ENCODE peak calls at places on chromosomes 1 and 21, in ten cellular contexts. O, V, K, C, W, Q, X, T, Y and D are unnamed samples.

GRCh38 chr1:84370266-84370665 is 28.0 kb upstream of the DNASE2B start:
- DNase-seq in Q (no peak), C (no peak), K (no peak), Y (no peak), T (no peak), O (no peak), X (no peak), W (no peak), V (no peak), D (no peak)

GRCh38 chr1:19563336-19564097 is 78.2 kb upstream of the CAPZB start:
- DNase-seq in C (peak), W (no peak), V (peak), Y (no peak), O (peak), Q (peak), K (no peak), T (no peak), X (peak), D (peak)

GRCh38 chr1:214439352-214440119 is 111.9 kb downstream of the PTPN14 start:
- DNase-seq in Q (peak), V (peak), T (no peak), K (peak), W (no peak), O (no peak), C (peak), Y (no peak), X (no peak), D (no peak)

GRCh38 chr1:195376190-195376589 is 1232.0 kb downstream of the KCNT2 start:
- DNase-seq in C (no peak), Q (no peak), V (no peak), K (peak), W (no peak), O (no peak), X (no peak), T (peak), Y (no peak), D (no peak)

GRCh38 chr1:47796626-47797025 is 200.6 kb downstream of the TRABD2B start:
- DNase-seq in V (no peak), K (no peak), T (no peak), X (no peak), C (no peak), W (no peak), Y (no peak), Q (no peak), O (no peak), D (no peak)

GRCh38 chr1:6165027-6165426 is 15.1 kb downstream of the CHD5 start:
- DNase-seq in W (no peak), V (no peak), K (no peak), O (peak), X (no peak), T (no peak), Q (no peak), C (no peak), Y (no peak), D (no peak)

GRCh38 chr1:183281039-183281438 is 95.0 kb downstream of the LAMC2 start:
- DNase-seq in Y (no peak), O (no peak), C (no peak), Q (peak), K (no peak), W (no peak), V (no peak), T (peak), X (peak), D (no peak)

GRCh38 chr1:52677407-52677806 is 20.7 kb downstream of the COA7 start:
- DNase-seq in V (no peak), Y (no peak), K (no peak), W (no peak), X (no peak), O (peak), T (no peak), Q (peak), C (peak), D (no peak)

GRCh38 chr1:111499026-111499790 is 4.2 kb downstream of the ADORA3 start:
- DNase-seq in W (no peak), Q (peak), V (no peak), X (no peak), C (no peak), Y (no peak), T (no peak), O (no peak), K (no peak), D (no peak)

GRCh38 chr1:18769140-18769539 is 90.3 kb downstream of the TAS1R2 start:
- DNase-seq in T (no peak), K (no peak), V (no peak), Q (no peak), O (no peak), Y (no peak), C (no peak), X (no peak), W (no peak), D (no peak)

GRCh38 chr21:16330340-16331319 is 600.8 kb downstream of the USP25 start:
- DNase-seq in W (no peak), C (peak), Q (peak), Y (no peak), V (no peak), T (peak), O (no peak), K (peak), X (no peak), D (no peak)